ENCODE peak calls at places on chromosomes 4 and X, in six cellular contexts. One of them, this sample, is unnamed.

GRCh38 chr4:86959588-86960500 is 25.0 kb downstream of the AFF1 start:
- DNase-seq in activated B cell treated with CpG ODN at 0.5 μM for 24 hours: no peak
- DNase-seq in stimulated activated CD4-positive, alpha-beta T cell treated with anti-CD3 and anti-CD28 coated beads, Interleukin-2, amount 100 ng/mL, for 24 hours: no peak
- DNase-seq in HEK293T: no peak
- DNase-seq in mesothelial cell of epicardium: no peak
- DNase-seq in hypothalamus: no peak
- DNase-seq in this sample: no peak

GRCh38 chr4:157582141-157582540 is 361.6 kb downstream of the GRIA2 start:
- DNase-seq in activated B cell treated with CpG ODN at 0.5 μM for 24 hours: no peak
- DNase-seq in stimulated activated CD4-positive, alpha-beta T cell treated with anti-CD3 and anti-CD28 coated beads, Interleukin-2, amount 100 ng/mL, for 24 hours: no peak
- DNase-seq in HEK293T: no peak
- DNase-seq in mesothelial cell of epicardium: no peak
- DNase-seq in hypothalamus: no peak
- DNase-seq in this sample: no peak

GRCh38 chr4:5863461-5864113 is 29.3 kb downstream of the CRMP1 start:
- DNase-seq in activated B cell treated with CpG ODN at 0.5 μM for 24 hours: no peak
- DNase-seq in stimulated activated CD4-positive, alpha-beta T cell treated with anti-CD3 and anti-CD28 coated beads, Interleukin-2, amount 100 ng/mL, for 24 hours: peak
- DNase-seq in HEK293T: no peak
- DNase-seq in mesothelial cell of epicardium: no peak
- DNase-seq in hypothalamus: no peak
- DNase-seq in this sample: no peak

GRCh38 chrX:22365460-22365859 is 92.7 kb downstream of the CBLL2 start:
- DNase-seq in activated B cell treated with CpG ODN at 0.5 μM for 24 hours: no peak
- DNase-seq in stimulated activated CD4-positive, alpha-beta T cell treated with anti-CD3 and anti-CD28 coated beads, Interleukin-2, amount 100 ng/mL, for 24 hours: no peak
- DNase-seq in HEK293T: no peak
- DNase-seq in mesothelial cell of epicardium: no peak
- DNase-seq in hypothalamus: no peak
- DNase-seq in this sample: no peak

GRCh38 chr4:1592179-1593037 is 91.7 kb downstream of the FAM53A start:
- DNase-seq in activated B cell treated with CpG ODN at 0.5 μM for 24 hours: no peak
- DNase-seq in stimulated activated CD4-positive, alpha-beta T cell treated with anti-CD3 and anti-CD28 coated beads, Interleukin-2, amount 100 ng/mL, for 24 hours: no peak
- DNase-seq in HEK293T: no peak
- DNase-seq in mesothelial cell of epicardium: no peak
- DNase-seq in hypothalamus: no peak
- DNase-seq in this sample: no peak

GRCh38 chrX:11532291-11533075 is 133.2 kb downstream of the ARHGAP6 start:
- DNase-seq in activated B cell treated with CpG ODN at 0.5 μM for 24 hours: no peak
- DNase-seq in stimulated activated CD4-positive, alpha-beta T cell treated with anti-CD3 and anti-CD28 coated beads, Interleukin-2, amount 100 ng/mL, for 24 hours: no peak
- DNase-seq in HEK293T: no peak
- DNase-seq in mesothelial cell of epicardium: no peak
- DNase-seq in hypothalamus: no peak
- DNase-seq in this sample: no peak

GRCh38 chr4:40264497-40264896 is 67.7 kb downstream of the RHOH start:
- DNase-seq in activated B cell treated with CpG ODN at 0.5 μM for 24 hours: no peak
- DNase-seq in stimulated activated CD4-positive, alpha-beta T cell treated with anti-CD3 and anti-CD28 coated beads, Interleukin-2, amount 100 ng/mL, for 24 hours: no peak
- DNase-seq in HEK293T: no peak
- DNase-seq in mesothelial cell of epicardium: no peak
- DNase-seq in hypothalamus: no peak
- DNase-seq in this sample: no peak

GRCh38 chr4:98605216-98605615 is 53.2 kb downstream of the TSPAN5 start:
- DNase-seq in activated B cell treated with CpG ODN at 0.5 μM for 24 hours: no peak
- DNase-seq in stimulated activated CD4-positive, alpha-beta T cell treated with anti-CD3 and anti-CD28 coated beads, Interleukin-2, amount 100 ng/mL, for 24 hours: no peak
- DNase-seq in HEK293T: no peak
- DNase-seq in mesothelial cell of epicardium: no peak
- DNase-seq in hypothalamus: no peak
- DNase-seq in this sample: no peak

GRCh38 chr4:153535735-153536494 is 69.8 kb downstream of the TMEM131L start:
- DNase-seq in activated B cell treated with CpG ODN at 0.5 μM for 24 hours: no peak
- DNase-seq in stimulated activated CD4-positive, alpha-beta T cell treated with anti-CD3 and anti-CD28 coated beads, Interleukin-2, amount 100 ng/mL, for 24 hours: no peak
- DNase-seq in HEK293T: no peak
- DNase-seq in mesothelial cell of epicardium: no peak
- DNase-seq in hypothalamus: no peak
- DNase-seq in this sample: no peak

GRCh38 chr4:2051086-2051485 is 8.0 kb upstream of the NAT8L start:
- DNase-seq in activated B cell treated with CpG ODN at 0.5 μM for 24 hours: no peak
- DNase-seq in stimulated activated CD4-positive, alpha-beta T cell treated with anti-CD3 and anti-CD28 coated beads, Interleukin-2, amount 100 ng/mL, for 24 hours: no peak
- DNase-seq in HEK293T: no peak
- DNase-seq in mesothelial cell of epicardium: no peak
- DNase-seq in hypothalamus: no peak
- DNase-seq in this sample: no peak

GRCh38 chrX:17412692-17413091 is 37.7 kb downstream of the NHS start:
- DNase-seq in activated B cell treated with CpG ODN at 0.5 μM for 24 hours: no peak
- DNase-seq in stimulated activated CD4-positive, alpha-beta T cell treated with anti-CD3 and anti-CD28 coated beads, Interleukin-2, amount 100 ng/mL, for 24 hours: no peak
- DNase-seq in HEK293T: no peak
- DNase-seq in mesothelial cell of epicardium: no peak
- DNase-seq in hypothalamus: no peak
- DNase-seq in this sample: no peak

GRCh38 chrX:43510194-43510593 is 145.9 kb upstream of the MAOA start:
- DNase-seq in activated B cell treated with CpG ODN at 0.5 μM for 24 hours: no peak
- DNase-seq in stimulated activated CD4-positive, alpha-beta T cell treated with anti-CD3 and anti-CD28 coated beads, Interleukin-2, amount 100 ng/mL, for 24 hours: no peak
- DNase-seq in HEK293T: no peak
- DNase-seq in mesothelial cell of epicardium: no peak
- DNase-seq in hypothalamus: no peak
- DNase-seq in this sample: no peak

GRCh38 chr4:125735107-125735506 is 420.4 kb downstream of the FAT4 start:
- DNase-seq in activated B cell treated with CpG ODN at 0.5 μM for 24 hours: no peak
- DNase-seq in stimulated activated CD4-positive, alpha-beta T cell treated with anti-CD3 and anti-CD28 coated beads, Interleukin-2, amount 100 ng/mL, for 24 hours: no peak
- DNase-seq in HEK293T: no peak
- DNase-seq in mesothelial cell of epicardium: peak
- DNase-seq in hypothalamus: no peak
- DNase-seq in this sample: no peak

GRCh38 chr4:165828928-165829327 is 44.1 kb upstream of the TLL1 start:
- DNase-seq in activated B cell treated with CpG ODN at 0.5 μM for 24 hours: no peak
- DNase-seq in stimulated activated CD4-positive, alpha-beta T cell treated with anti-CD3 and anti-CD28 coated beads, Interleukin-2, amount 100 ng/mL, for 24 hours: no peak
- DNase-seq in HEK293T: no peak
- DNase-seq in mesothelial cell of epicardium: no peak
- DNase-seq in hypothalamus: no peak
- DNase-seq in this sample: no peak

GRCh38 chr4:64068096-64068495 is 341.2 kb downstream of the TECRL start:
- DNase-seq in activated B cell treated with CpG ODN at 0.5 μM for 24 hours: no peak
- DNase-seq in stimulated activated CD4-positive, alpha-beta T cell treated with anti-CD3 and anti-CD28 coated beads, Interleukin-2, amount 100 ng/mL, for 24 hours: no peak
- DNase-seq in HEK293T: no peak
- DNase-seq in mesothelial cell of epicardium: no peak
- DNase-seq in hypothalamus: no peak
- DNase-seq in this sample: no peak

GRCh38 chr4:137597751-137598493 is 65.6 kb upstream of the PCDH18 start:
- DNase-seq in activated B cell treated with CpG ODN at 0.5 μM for 24 hours: no peak
- DNase-seq in stimulated activated CD4-positive, alpha-beta T cell treated with anti-CD3 and anti-CD28 coated beads, Interleukin-2, amount 100 ng/mL, for 24 hours: no peak
- DNase-seq in HEK293T: no peak
- DNase-seq in mesothelial cell of epicardium: no peak
- DNase-seq in hypothalamus: no peak
- DNase-seq in this sample: no peak

GRCh38 chrX:47513697-47514085 is 30.7 kb upstream of the ZNF41 start:
- DNase-seq in activated B cell treated with CpG ODN at 0.5 μM for 24 hours: no peak
- DNase-seq in stimulated activated CD4-positive, alpha-beta T cell treated with anti-CD3 and anti-CD28 coated beads, Interleukin-2, amount 100 ng/mL, for 24 hours: no peak
- DNase-seq in HEK293T: no peak
- DNase-seq in mesothelial cell of epicardium: no peak
- DNase-seq in hypothalamus: no peak
- DNase-seq in this sample: no peak

GRCh38 chr4:87053064-87053693 is 118.4 kb downstream of the AFF1 start:
- DNase-seq in activated B cell treated with CpG ODN at 0.5 μM for 24 hours: no peak
- DNase-seq in stimulated activated CD4-positive, alpha-beta T cell treated with anti-CD3 and anti-CD28 coated beads, Interleukin-2, amount 100 ng/mL, for 24 hours: no peak
- DNase-seq in HEK293T: no peak
- DNase-seq in mesothelial cell of epicardium: no peak
- DNase-seq in hypothalamus: no peak
- DNase-seq in this sample: no peak

GRCh38 chr4:6048537-6048936 is 30.3 kb upstream of the C4orf50 start:
- DNase-seq in activated B cell treated with CpG ODN at 0.5 μM for 24 hours: no peak
- DNase-seq in stimulated activated CD4-positive, alpha-beta T cell treated with anti-CD3 and anti-CD28 coated beads, Interleukin-2, amount 100 ng/mL, for 24 hours: no peak
- DNase-seq in HEK293T: no peak
- DNase-seq in mesothelial cell of epicardium: no peak
- DNase-seq in hypothalamus: no peak
- DNase-seq in this sample: no peak

GRCh38 chrX:118904218-118904617 is 70.2 kb upstream of the LONRF3 start:
- DNase-seq in activated B cell treated with CpG ODN at 0.5 μM for 24 hours: no peak
- DNase-seq in stimulated activated CD4-positive, alpha-beta T cell treated with anti-CD3 and anti-CD28 coated beads, Interleukin-2, amount 100 ng/mL, for 24 hours: no peak
- DNase-seq in HEK293T: no peak
- DNase-seq in mesothelial cell of epicardium: no peak
- DNase-seq in hypothalamus: no peak
- DNase-seq in this sample: no peak

GRCh38 chr4:126869967-126870366 is 762.8 kb upstream of the INTU start:
- DNase-seq in activated B cell treated with CpG ODN at 0.5 μM for 24 hours: no peak
- DNase-seq in stimulated activated CD4-positive, alpha-beta T cell treated with anti-CD3 and anti-CD28 coated beads, Interleukin-2, amount 100 ng/mL, for 24 hours: no peak
- DNase-seq in HEK293T: no peak
- DNase-seq in mesothelial cell of epicardium: no peak
- DNase-seq in hypothalamus: no peak
- DNase-seq in this sample: no peak

GRCh38 chr4:121139533-121140222 is 24.4 kb downstream of the TNIP3 start:
- DNase-seq in activated B cell treated with CpG ODN at 0.5 μM for 24 hours: no peak
- DNase-seq in stimulated activated CD4-positive, alpha-beta T cell treated with anti-CD3 and anti-CD28 coated beads, Interleukin-2, amount 100 ng/mL, for 24 hours: no peak
- DNase-seq in HEK293T: no peak
- DNase-seq in mesothelial cell of epicardium: no peak
- DNase-seq in hypothalamus: no peak
- DNase-seq in this sample: no peak

GRCh38 chr4:55826986-55827385 is 7.4 kb downstream of the EXOC1L start:
- DNase-seq in activated B cell treated with CpG ODN at 0.5 μM for 24 hours: no peak
- DNase-seq in stimulated activated CD4-positive, alpha-beta T cell treated with anti-CD3 and anti-CD28 coated beads, Interleukin-2, amount 100 ng/mL, for 24 hours: no peak
- DNase-seq in HEK293T: no peak
- DNase-seq in mesothelial cell of epicardium: no peak
- DNase-seq in hypothalamus: no peak
- DNase-seq in this sample: no peak

GRCh38 chr4:87342872-87343271 is 20.2 kb upstream of the HSD17B13 start:
- DNase-seq in activated B cell treated with CpG ODN at 0.5 μM for 24 hours: no peak
- DNase-seq in stimulated activated CD4-positive, alpha-beta T cell treated with anti-CD3 and anti-CD28 coated beads, Interleukin-2, amount 100 ng/mL, for 24 hours: no peak
- DNase-seq in HEK293T: no peak
- DNase-seq in mesothelial cell of epicardium: no peak
- DNase-seq in hypothalamus: no peak
- DNase-seq in this sample: no peak

GRCh38 chr4:127212701-127213100 is 420.1 kb upstream of the INTU start:
- DNase-seq in activated B cell treated with CpG ODN at 0.5 μM for 24 hours: no peak
- DNase-seq in stimulated activated CD4-positive, alpha-beta T cell treated with anti-CD3 and anti-CD28 coated beads, Interleukin-2, amount 100 ng/mL, for 24 hours: no peak
- DNase-seq in HEK293T: no peak
- DNase-seq in mesothelial cell of epicardium: no peak
- DNase-seq in hypothalamus: no peak
- DNase-seq in this sample: no peak

GRCh38 chr4:4311193-4311592 is 21.1 kb downstream of the ZBTB49 start:
- DNase-seq in activated B cell treated with CpG ODN at 0.5 μM for 24 hours: no peak
- DNase-seq in stimulated activated CD4-positive, alpha-beta T cell treated with anti-CD3 and anti-CD28 coated beads, Interleukin-2, amount 100 ng/mL, for 24 hours: no peak
- DNase-seq in HEK293T: no peak
- DNase-seq in mesothelial cell of epicardium: no peak
- DNase-seq in hypothalamus: no peak
- DNase-seq in this sample: no peak

GRCh38 chr4:77481856-77482255 is 123.8 kb upstream of the CXCL13 start:
- DNase-seq in activated B cell treated with CpG ODN at 0.5 μM for 24 hours: no peak
- DNase-seq in stimulated activated CD4-positive, alpha-beta T cell treated with anti-CD3 and anti-CD28 coated beads, Interleukin-2, amount 100 ng/mL, for 24 hours: no peak
- DNase-seq in HEK293T: no peak
- DNase-seq in mesothelial cell of epicardium: no peak
- DNase-seq in hypothalamus: no peak
- DNase-seq in this sample: no peak

GRCh38 chr4:6383929-6384328 is 88.5 kb downstream of the PPP2R2C start:
- DNase-seq in activated B cell treated with CpG ODN at 0.5 μM for 24 hours: no peak
- DNase-seq in stimulated activated CD4-positive, alpha-beta T cell treated with anti-CD3 and anti-CD28 coated beads, Interleukin-2, amount 100 ng/mL, for 24 hours: no peak
- DNase-seq in HEK293T: no peak
- DNase-seq in mesothelial cell of epicardium: no peak
- DNase-seq in hypothalamus: no peak
- DNase-seq in this sample: no peak

GRCh38 chr4:155616112-155616511 is 50.5 kb upstream of the GUCY1A1 start:
- DNase-seq in activated B cell treated with CpG ODN at 0.5 μM for 24 hours: no peak
- DNase-seq in stimulated activated CD4-positive, alpha-beta T cell treated with anti-CD3 and anti-CD28 coated beads, Interleukin-2, amount 100 ng/mL, for 24 hours: no peak
- DNase-seq in HEK293T: no peak
- DNase-seq in mesothelial cell of epicardium: no peak
- DNase-seq in hypothalamus: no peak
- DNase-seq in this sample: no peak

GRCh38 chr4:7331682-7332000 is 103.1 kb downstream of the PSAPL1 start:
- DNase-seq in activated B cell treated with CpG ODN at 0.5 μM for 24 hours: no peak
- DNase-seq in stimulated activated CD4-positive, alpha-beta T cell treated with anti-CD3 and anti-CD28 coated beads, Interleukin-2, amount 100 ng/mL, for 24 hours: no peak
- DNase-seq in HEK293T: no peak
- DNase-seq in mesothelial cell of epicardium: no peak
- DNase-seq in hypothalamus: no peak
- DNase-seq in this sample: no peak

GRCh38 chrX:97230948-97231347 is 347.2 kb downstream of the RPA4 start:
- DNase-seq in activated B cell treated with CpG ODN at 0.5 μM for 24 hours: no peak
- DNase-seq in stimulated activated CD4-positive, alpha-beta T cell treated with anti-CD3 and anti-CD28 coated beads, Interleukin-2, amount 100 ng/mL, for 24 hours: no peak
- DNase-seq in HEK293T: no peak
- DNase-seq in mesothelial cell of epicardium: no peak
- DNase-seq in hypothalamus: no peak
- DNase-seq in this sample: no peak

GRCh38 chr4:4226606-4227438 is at the start of gene OTOP1:
- DNase-seq in activated B cell treated with CpG ODN at 0.5 μM for 24 hours: no peak
- DNase-seq in stimulated activated CD4-positive, alpha-beta T cell treated with anti-CD3 and anti-CD28 coated beads, Interleukin-2, amount 100 ng/mL, for 24 hours: no peak
- DNase-seq in HEK293T: no peak
- DNase-seq in mesothelial cell of epicardium: no peak
- DNase-seq in hypothalamus: no peak
- DNase-seq in this sample: no peak

GRCh38 chr4:25113915-25114904 is 46.0 kb downstream of the SEPSECS start:
- DNase-seq in activated B cell treated with CpG ODN at 0.5 μM for 24 hours: no peak
- DNase-seq in stimulated activated CD4-positive, alpha-beta T cell treated with anti-CD3 and anti-CD28 coated beads, Interleukin-2, amount 100 ng/mL, for 24 hours: no peak
- DNase-seq in HEK293T: no peak
- DNase-seq in mesothelial cell of epicardium: no peak
- DNase-seq in hypothalamus: no peak
- DNase-seq in this sample: no peak

GRCh38 chrX:24149346-24150050 is at the start of gene ZFX:
- DNase-seq in activated B cell treated with CpG ODN at 0.5 μM for 24 hours: peak
- DNase-seq in stimulated activated CD4-positive, alpha-beta T cell treated with anti-CD3 and anti-CD28 coated beads, Interleukin-2, amount 100 ng/mL, for 24 hours: peak
- DNase-seq in HEK293T: no peak
- DNase-seq in mesothelial cell of epicardium: peak
- DNase-seq in hypothalamus: peak
- DNase-seq in this sample: peak

GRCh38 chrX:19658030-19658429 is 142.7 kb upstream of the MAP3K15 start:
- DNase-seq in activated B cell treated with CpG ODN at 0.5 μM for 24 hours: no peak
- DNase-seq in stimulated activated CD4-positive, alpha-beta T cell treated with anti-CD3 and anti-CD28 coated beads, Interleukin-2, amount 100 ng/mL, for 24 hours: no peak
- DNase-seq in HEK293T: no peak
- DNase-seq in mesothelial cell of epicardium: no peak
- DNase-seq in hypothalamus: no peak
- DNase-seq in this sample: no peak

GRCh38 chr4:47852121-47852520 is 14.3 kb upstream of the CORIN start:
- DNase-seq in activated B cell treated with CpG ODN at 0.5 μM for 24 hours: no peak
- DNase-seq in stimulated activated CD4-positive, alpha-beta T cell treated with anti-CD3 and anti-CD28 coated beads, Interleukin-2, amount 100 ng/mL, for 24 hours: no peak
- DNase-seq in HEK293T: no peak
- DNase-seq in mesothelial cell of epicardium: no peak
- DNase-seq in hypothalamus: no peak
- DNase-seq in this sample: peak

This sample was measured in breast epithelium.